ENCODE peak calls at places on chromosomes 1 and 21, in eight cellular contexts. One of them, this sample, is unnamed.

GRCh38 chr1:203338335-203339036 is 12.4 kb downstream of the FMOD start:
- DNase-seq in cardiac muscle cell: peak
- DNase-seq in effector CD4-positive, alpha-beta T cell: peak
- DNase-seq in MM.1S: peak
- DNase-seq in activated CD8-positive, alpha-beta memory T cell treated with anti-CD3 and anti-CD28 coated beads for 1 hour: peak
- DNase-seq in stimulated activated CD8-positive, alpha-beta memory T cell treated with anti-CD3 and anti-CD28 coated beads, Interleukin-12 subunit alpha, Interleukin-12 subunit beta, amount 100 ng/mL, for 4 hours: no peak
- DNase-seq in activated naive CD8-positive, alpha-beta T cell treated with anti-CD3 and anti-CD28 coated beads, Interleukin-2, amount 10 ng/mL, durations not matched to agents 7 days and 5 days: peak
- DNase-seq in smooth muscle cell of the brain vasculature: no peak
- DNase-seq in this sample: peak

GRCh38 chr1:110734146-110734680 is 59.5 kb upstream of the KCNA3 start:
- DNase-seq in activated naive CD8-positive, alpha-beta T cell treated with anti-CD3 and anti-CD28 coated beads, Interleukin-2, amount 10 ng/mL, durations not matched to agents 7 days and 5 days: no peak
- DNase-seq in effector CD4-positive, alpha-beta T cell: no peak
- DNase-seq in cardiac muscle cell: no peak
- DNase-seq in smooth muscle cell of the brain vasculature: no peak
- DNase-seq in MM.1S: no peak
- DNase-seq in stimulated activated CD8-positive, alpha-beta memory T cell treated with anti-CD3 and anti-CD28 coated beads, Interleukin-12 subunit alpha, Interleukin-12 subunit beta, amount 100 ng/mL, for 4 hours: no peak
- DNase-seq in activated CD8-positive, alpha-beta memory T cell treated with anti-CD3 and anti-CD28 coated beads for 1 hour: no peak
- DNase-seq in this sample: no peak

GRCh38 chr1:153624965-153625611 is 2.2 kb downstream of the S100A13 start:
- DNase-seq in cardiac muscle cell: no peak
- DNase-seq in activated naive CD8-positive, alpha-beta T cell treated with anti-CD3 and anti-CD28 coated beads, Interleukin-2, amount 10 ng/mL, durations not matched to agents 7 days and 5 days: no peak
- DNase-seq in effector CD4-positive, alpha-beta T cell: no peak
- DNase-seq in smooth muscle cell of the brain vasculature: no peak
- DNase-seq in activated CD8-positive, alpha-beta memory T cell treated with anti-CD3 and anti-CD28 coated beads for 1 hour: no peak
- DNase-seq in MM.1S: no peak
- DNase-seq in stimulated activated CD8-positive, alpha-beta memory T cell treated with anti-CD3 and anti-CD28 coated beads, Interleukin-12 subunit alpha, Interleukin-12 subunit beta, amount 100 ng/mL, for 4 hours: no peak
- DNase-seq in this sample: no peak

GRCh38 chr1:228500901-228501871 is 14.0 kb downstream of the RNF187 start:
- DNase-seq in smooth muscle cell of the brain vasculature: peak
- DNase-seq in activated CD8-positive, alpha-beta memory T cell treated with anti-CD3 and anti-CD28 coated beads for 1 hour: peak
- DNase-seq in stimulated activated CD8-positive, alpha-beta memory T cell treated with anti-CD3 and anti-CD28 coated beads, Interleukin-12 subunit alpha, Interleukin-12 subunit beta, amount 100 ng/mL, for 4 hours: peak
- DNase-seq in effector CD4-positive, alpha-beta T cell: peak
- DNase-seq in MM.1S: peak
- DNase-seq in cardiac muscle cell: peak
- DNase-seq in activated naive CD8-positive, alpha-beta T cell treated with anti-CD3 and anti-CD28 coated beads, Interleukin-2, amount 10 ng/mL, durations not matched to agents 7 days and 5 days: peak
- DNase-seq in this sample: peak

GRCh38 chr21:34865922-34866271 is 183.2 kb downstream of the RUNX1 start:
- DNase-seq in effector CD4-positive, alpha-beta T cell: no peak
- DNase-seq in stimulated activated CD8-positive, alpha-beta memory T cell treated with anti-CD3 and anti-CD28 coated beads, Interleukin-12 subunit alpha, Interleukin-12 subunit beta, amount 100 ng/mL, for 4 hours: no peak
- DNase-seq in activated naive CD8-positive, alpha-beta T cell treated with anti-CD3 and anti-CD28 coated beads, Interleukin-2, amount 10 ng/mL, durations not matched to agents 7 days and 5 days: no peak
- DNase-seq in smooth muscle cell of the brain vasculature: no peak
- DNase-seq in cardiac muscle cell: no peak
- DNase-seq in MM.1S: peak
- DNase-seq in activated CD8-positive, alpha-beta memory T cell treated with anti-CD3 and anti-CD28 coated beads for 1 hour: no peak
- DNase-seq in this sample: no peak

GRCh38 chr1:76038306-76039004 is 36.1 kb upstream of the ST6GALNAC3 start:
- DNase-seq in stimulated activated CD8-positive, alpha-beta memory T cell treated with anti-CD3 and anti-CD28 coated beads, Interleukin-12 subunit alpha, Interleukin-12 subunit beta, amount 100 ng/mL, for 4 hours: no peak
- DNase-seq in effector CD4-positive, alpha-beta T cell: no peak
- DNase-seq in MM.1S: no peak
- DNase-seq in smooth muscle cell of the brain vasculature: no peak
- DNase-seq in cardiac muscle cell: no peak
- DNase-seq in activated CD8-positive, alpha-beta memory T cell treated with anti-CD3 and anti-CD28 coated beads for 1 hour: no peak
- DNase-seq in activated naive CD8-positive, alpha-beta T cell treated with anti-CD3 and anti-CD28 coated beads, Interleukin-2, amount 10 ng/mL, durations not matched to agents 7 days and 5 days: no peak
- DNase-seq in this sample: no peak

GRCh38 chr1:228452194-228453021 is 34.8 kb upstream of the RNF187 start:
- DNase-seq in activated CD8-positive, alpha-beta memory T cell treated with anti-CD3 and anti-CD28 coated beads for 1 hour: no peak
- DNase-seq in smooth muscle cell of the brain vasculature: no peak
- DNase-seq in effector CD4-positive, alpha-beta T cell: no peak
- DNase-seq in MM.1S: no peak
- DNase-seq in activated naive CD8-positive, alpha-beta T cell treated with anti-CD3 and anti-CD28 coated beads, Interleukin-2, amount 10 ng/mL, durations not matched to agents 7 days and 5 days: no peak
- DNase-seq in cardiac muscle cell: no peak
- DNase-seq in stimulated activated CD8-positive, alpha-beta memory T cell treated with anti-CD3 and anti-CD28 coated beads, Interleukin-12 subunit alpha, Interleukin-12 subunit beta, amount 100 ng/mL, for 4 hours: no peak
- DNase-seq in this sample: no peak

GRCh38 chr1:4176841-4177240 is 276.8 kb upstream of the C1orf174 start:
- DNase-seq in MM.1S: peak
- DNase-seq in activated CD8-positive, alpha-beta memory T cell treated with anti-CD3 and anti-CD28 coated beads for 1 hour: no peak
- DNase-seq in smooth muscle cell of the brain vasculature: no peak
- DNase-seq in effector CD4-positive, alpha-beta T cell: no peak
- DNase-seq in cardiac muscle cell: no peak
- DNase-seq in activated naive CD8-positive, alpha-beta T cell treated with anti-CD3 and anti-CD28 coated beads, Interleukin-2, amount 10 ng/mL, durations not matched to agents 7 days and 5 days: peak
- DNase-seq in stimulated activated CD8-positive, alpha-beta memory T cell treated with anti-CD3 and anti-CD28 coated beads, Interleukin-12 subunit alpha, Interleukin-12 subunit beta, amount 100 ng/mL, for 4 hours: no peak
- DNase-seq in this sample: no peak

GRCh38 chr21:35457097-35457496 is 408.0 kb upstream of the RUNX1 start:
- DNase-seq in MM.1S: no peak
- DNase-seq in stimulated activated CD8-positive, alpha-beta memory T cell treated with anti-CD3 and anti-CD28 coated beads, Interleukin-12 subunit alpha, Interleukin-12 subunit beta, amount 100 ng/mL, for 4 hours: no peak
- DNase-seq in activated CD8-positive, alpha-beta memory T cell treated with anti-CD3 and anti-CD28 coated beads for 1 hour: no peak
- DNase-seq in smooth muscle cell of the brain vasculature: no peak
- DNase-seq in effector CD4-positive, alpha-beta T cell: no peak
- DNase-seq in cardiac muscle cell: no peak
- DNase-seq in activated naive CD8-positive, alpha-beta T cell treated with anti-CD3 and anti-CD28 coated beads, Interleukin-2, amount 10 ng/mL, durations not matched to agents 7 days and 5 days: peak
- DNase-seq in this sample: no peak

GRCh38 chr1:149849246-149849946 is 50.0 kb upstream of the BOLA1 start:
- DNase-seq in MM.1S: peak
- DNase-seq in activated naive CD8-positive, alpha-beta T cell treated with anti-CD3 and anti-CD28 coated beads, Interleukin-2, amount 10 ng/mL, durations not matched to agents 7 days and 5 days: no peak
- DNase-seq in cardiac muscle cell: peak
- DNase-seq in stimulated activated CD8-positive, alpha-beta memory T cell treated with anti-CD3 and anti-CD28 coated beads, Interleukin-12 subunit alpha, Interleukin-12 subunit beta, amount 100 ng/mL, for 4 hours: no peak
- DNase-seq in activated CD8-positive, alpha-beta memory T cell treated with anti-CD3 and anti-CD28 coated beads for 1 hour: no peak
- DNase-seq in smooth muscle cell of the brain vasculature: no peak
- DNase-seq in effector CD4-positive, alpha-beta T cell: no peak
- DNase-seq in this sample: no peak

GRCh38 chr1:229758101-229759036 is 132.3 kb downstream of the URB2 start:
- DNase-seq in smooth muscle cell of the brain vasculature: no peak
- DNase-seq in activated naive CD8-positive, alpha-beta T cell treated with anti-CD3 and anti-CD28 coated beads, Interleukin-2, amount 10 ng/mL, durations not matched to agents 7 days and 5 days: no peak
- DNase-seq in stimulated activated CD8-positive, alpha-beta memory T cell treated with anti-CD3 and anti-CD28 coated beads, Interleukin-12 subunit alpha, Interleukin-12 subunit beta, amount 100 ng/mL, for 4 hours: no peak
- DNase-seq in cardiac muscle cell: no peak
- DNase-seq in activated CD8-positive, alpha-beta memory T cell treated with anti-CD3 and anti-CD28 coated beads for 1 hour: no peak
- DNase-seq in MM.1S: no peak
- DNase-seq in effector CD4-positive, alpha-beta T cell: no peak
- DNase-seq in this sample: no peak

GRCh38 chr1:8962812-8963669 is 17.4 kb downstream of the CA6 start:
- DNase-seq in activated naive CD8-positive, alpha-beta T cell treated with anti-CD3 and anti-CD28 coated beads, Interleukin-2, amount 10 ng/mL, durations not matched to agents 7 days and 5 days: peak
- DNase-seq in cardiac muscle cell: peak
- DNase-seq in smooth muscle cell of the brain vasculature: no peak
- DNase-seq in stimulated activated CD8-positive, alpha-beta memory T cell treated with anti-CD3 and anti-CD28 coated beads, Interleukin-12 subunit alpha, Interleukin-12 subunit beta, amount 100 ng/mL, for 4 hours: peak
- DNase-seq in MM.1S: peak
- DNase-seq in activated CD8-positive, alpha-beta memory T cell treated with anti-CD3 and anti-CD28 coated beads for 1 hour: no peak
- DNase-seq in effector CD4-positive, alpha-beta T cell: no peak
- DNase-seq in this sample: peak

GRCh38 chr1:115654125-115654524 is 12.4 kb downstream of the VANGL1 start:
- DNase-seq in smooth muscle cell of the brain vasculature: no peak
- DNase-seq in MM.1S: no peak
- DNase-seq in activated CD8-positive, alpha-beta memory T cell treated with anti-CD3 and anti-CD28 coated beads for 1 hour: no peak
- DNase-seq in cardiac muscle cell: no peak
- DNase-seq in stimulated activated CD8-positive, alpha-beta memory T cell treated with anti-CD3 and anti-CD28 coated beads, Interleukin-12 subunit alpha, Interleukin-12 subunit beta, amount 100 ng/mL, for 4 hours: no peak
- DNase-seq in activated naive CD8-positive, alpha-beta T cell treated with anti-CD3 and anti-CD28 coated beads, Interleukin-2, amount 10 ng/mL, durations not matched to agents 7 days and 5 days: no peak
- DNase-seq in effector CD4-positive, alpha-beta T cell: no peak
- DNase-seq in this sample: peak

GRCh38 chr21:42750737-42751530 is 97.5 kb downstream of the PDE9A start:
- DNase-seq in activated naive CD8-positive, alpha-beta T cell treated with anti-CD3 and anti-CD28 coated beads, Interleukin-2, amount 10 ng/mL, durations not matched to agents 7 days and 5 days: no peak
- DNase-seq in MM.1S: no peak
- DNase-seq in cardiac muscle cell: no peak
- DNase-seq in smooth muscle cell of the brain vasculature: no peak
- DNase-seq in effector CD4-positive, alpha-beta T cell: no peak
- DNase-seq in stimulated activated CD8-positive, alpha-beta memory T cell treated with anti-CD3 and anti-CD28 coated beads, Interleukin-12 subunit alpha, Interleukin-12 subunit beta, amount 100 ng/mL, for 4 hours: no peak
- DNase-seq in activated CD8-positive, alpha-beta memory T cell treated with anti-CD3 and anti-CD28 coated beads for 1 hour: no peak
- DNase-seq in this sample: no peak

GRCh38 chr21:38859852-38860251 is 54.1 kb downstream of the ETS2 start:
- DNase-seq in effector CD4-positive, alpha-beta T cell: no peak
- DNase-seq in stimulated activated CD8-positive, alpha-beta memory T cell treated with anti-CD3 and anti-CD28 coated beads, Interleukin-12 subunit alpha, Interleukin-12 subunit beta, amount 100 ng/mL, for 4 hours: no peak
- DNase-seq in activated naive CD8-positive, alpha-beta T cell treated with anti-CD3 and anti-CD28 coated beads, Interleukin-2, amount 10 ng/mL, durations not matched to agents 7 days and 5 days: no peak
- DNase-seq in activated CD8-positive, alpha-beta memory T cell treated with anti-CD3 and anti-CD28 coated beads for 1 hour: no peak
- DNase-seq in MM.1S: no peak
- DNase-seq in cardiac muscle cell: no peak
- DNase-seq in smooth muscle cell of the brain vasculature: no peak
- DNase-seq in this sample: no peak

GRCh38 chr1:158445371-158445770 is 16.3 kb upstream of the OR10K1 start:
- DNase-seq in activated naive CD8-positive, alpha-beta T cell treated with anti-CD3 and anti-CD28 coated beads, Interleukin-2, amount 10 ng/mL, durations not matched to agents 7 days and 5 days: no peak
- DNase-seq in smooth muscle cell of the brain vasculature: no peak
- DNase-seq in activated CD8-positive, alpha-beta memory T cell treated with anti-CD3 and anti-CD28 coated beads for 1 hour: no peak
- DNase-seq in MM.1S: no peak
- DNase-seq in cardiac muscle cell: no peak
- DNase-seq in effector CD4-positive, alpha-beta T cell: no peak
- DNase-seq in stimulated activated CD8-positive, alpha-beta memory T cell treated with anti-CD3 and anti-CD28 coated beads, Interleukin-12 subunit alpha, Interleukin-12 subunit beta, amount 100 ng/mL, for 4 hours: no peak
- DNase-seq in this sample: no peak

GRCh38 chr1:2350911-2351655 is 40.3 kb downstream of the MORN1 start:
- DNase-seq in effector CD4-positive, alpha-beta T cell: no peak
- DNase-seq in stimulated activated CD8-positive, alpha-beta memory T cell treated with anti-CD3 and anti-CD28 coated beads, Interleukin-12 subunit alpha, Interleukin-12 subunit beta, amount 100 ng/mL, for 4 hours: no peak
- DNase-seq in smooth muscle cell of the brain vasculature: no peak
- DNase-seq in activated CD8-positive, alpha-beta memory T cell treated with anti-CD3 and anti-CD28 coated beads for 1 hour: no peak
- DNase-seq in cardiac muscle cell: no peak
- DNase-seq in activated naive CD8-positive, alpha-beta T cell treated with anti-CD3 and anti-CD28 coated beads, Interleukin-2, amount 10 ng/mL, durations not matched to agents 7 days and 5 days: no peak
- DNase-seq in MM.1S: no peak
- DNase-seq in this sample: no peak

GRCh38 chr1:200400556-200400955 is 9.3 kb downstream of the ZNF281 start:
- DNase-seq in cardiac muscle cell: no peak
- DNase-seq in MM.1S: no peak
- DNase-seq in effector CD4-positive, alpha-beta T cell: no peak
- DNase-seq in smooth muscle cell of the brain vasculature: no peak
- DNase-seq in activated CD8-positive, alpha-beta memory T cell treated with anti-CD3 and anti-CD28 coated beads for 1 hour: no peak
- DNase-seq in activated naive CD8-positive, alpha-beta T cell treated with anti-CD3 and anti-CD28 coated beads, Interleukin-2, amount 10 ng/mL, durations not matched to agents 7 days and 5 days: no peak
- DNase-seq in stimulated activated CD8-positive, alpha-beta memory T cell treated with anti-CD3 and anti-CD28 coated beads, Interleukin-12 subunit alpha, Interleukin-12 subunit beta, amount 100 ng/mL, for 4 hours: no peak
- DNase-seq in this sample: no peak

GRCh38 chr1:53087332-53088285 is 25.6 kb downstream of the PODN start:
- DNase-seq in stimulated activated CD8-positive, alpha-beta memory T cell treated with anti-CD3 and anti-CD28 coated beads, Interleukin-12 subunit alpha, Interleukin-12 subunit beta, amount 100 ng/mL, for 4 hours: no peak
- DNase-seq in cardiac muscle cell: peak
- DNase-seq in activated naive CD8-positive, alpha-beta T cell treated with anti-CD3 and anti-CD28 coated beads, Interleukin-2, amount 10 ng/mL, durations not matched to agents 7 days and 5 days: no peak
- DNase-seq in activated CD8-positive, alpha-beta memory T cell treated with anti-CD3 and anti-CD28 coated beads for 1 hour: no peak
- DNase-seq in effector CD4-positive, alpha-beta T cell: no peak
- DNase-seq in smooth muscle cell of the brain vasculature: no peak
- DNase-seq in MM.1S: no peak
- DNase-seq in this sample: no peak

GRCh38 chr1:43531453-43531905 is 796 bp downstream of the PTPRF start:
- DNase-seq in activated CD8-positive, alpha-beta memory T cell treated with anti-CD3 and anti-CD28 coated beads for 1 hour: no peak
- DNase-seq in MM.1S: no peak
- DNase-seq in effector CD4-positive, alpha-beta T cell: no peak
- DNase-seq in cardiac muscle cell: peak
- DNase-seq in smooth muscle cell of the brain vasculature: no peak
- DNase-seq in activated naive CD8-positive, alpha-beta T cell treated with anti-CD3 and anti-CD28 coated beads, Interleukin-2, amount 10 ng/mL, durations not matched to agents 7 days and 5 days: peak
- DNase-seq in stimulated activated CD8-positive, alpha-beta memory T cell treated with anti-CD3 and anti-CD28 coated beads, Interleukin-12 subunit alpha, Interleukin-12 subunit beta, amount 100 ng/mL, for 4 hours: no peak
- DNase-seq in this sample: no peak

GRCh38 chr1:218207194-218207593 is 77.9 kb upstream of the RRP15 start:
- DNase-seq in MM.1S: no peak
- DNase-seq in activated naive CD8-positive, alpha-beta T cell treated with anti-CD3 and anti-CD28 coated beads, Interleukin-2, amount 10 ng/mL, durations not matched to agents 7 days and 5 days: no peak
- DNase-seq in smooth muscle cell of the brain vasculature: no peak
- DNase-seq in activated CD8-positive, alpha-beta memory T cell treated with anti-CD3 and anti-CD28 coated beads for 1 hour: no peak
- DNase-seq in stimulated activated CD8-positive, alpha-beta memory T cell treated with anti-CD3 and anti-CD28 coated beads, Interleukin-12 subunit alpha, Interleukin-12 subunit beta, amount 100 ng/mL, for 4 hours: no peak
- DNase-seq in effector CD4-positive, alpha-beta T cell: no peak
- DNase-seq in cardiac muscle cell: no peak
- DNase-seq in this sample: no peak

GRCh38 chr21:34154878-34155277 is 81.5 kb downstream of the MRPS6 start:
- DNase-seq in smooth muscle cell of the brain vasculature: no peak
- DNase-seq in stimulated activated CD8-positive, alpha-beta memory T cell treated with anti-CD3 and anti-CD28 coated beads, Interleukin-12 subunit alpha, Interleukin-12 subunit beta, amount 100 ng/mL, for 4 hours: no peak
- DNase-seq in effector CD4-positive, alpha-beta T cell: no peak
- DNase-seq in cardiac muscle cell: no peak
- DNase-seq in MM.1S: no peak
- DNase-seq in activated naive CD8-positive, alpha-beta T cell treated with anti-CD3 and anti-CD28 coated beads, Interleukin-2, amount 10 ng/mL, durations not matched to agents 7 days and 5 days: peak
- DNase-seq in activated CD8-positive, alpha-beta memory T cell treated with anti-CD3 and anti-CD28 coated beads for 1 hour: no peak
- DNase-seq in this sample: no peak